ENCODE peak calls at places on chromosome 9, in five cellular contexts. J is stimulated activated CD4-positive, alpha-beta T cell treated with anti-CD3 and anti-CD28 coated beads, Interleukin-15, amount 100 ng/mL, for 24 hours; N is left colon; R is IMR-90; E is SK-N-SH. K is an unnamed sample.

GRCh38 chr9:78707481-78707977 is 410.6 kb downstream of the PSAT1 start:
- DNase-seq in R (peak; percentile 74), N (no peak), J (no peak), E (no peak), K (peak; percentile 35)

GRCh38 chr9:133075925-133076324 is 14.1 kb downstream of the CEL start:
- DNase-seq in R (peak; percentile 87), J (no peak), E (no peak), N (peak; percentile 5), K (no peak)

GRCh38 chr9:85212887-85213286 is 528.9 kb downstream of the AGTPBP1 start:
- DNase-seq in J (peak; percentile 46), N (no peak), E (no peak), R (no peak), K (no peak)

GRCh38 chr9:89440548-89440947 is 57.4 kb downstream of the SEMA4D start:
- DNase-seq in J (peak; percentile 53), R (no peak), N (no peak), E (no peak), K (no peak)

GRCh38 chr9:93730643-93731042 is 154.3 kb downstream of the PHF2 start:
- DNase-seq in J (no peak), N (no peak), R (no peak), E (no peak), K (no peak)

GRCh38 chr9:78898239-78898638 is 601.3 kb downstream of the PSAT1 start:
- DNase-seq in R (peak; percentile 45), J (no peak), N (no peak), E (no peak), K (no peak)

GRCh38 chr9:129596541-129597328 is 24.2 kb downstream of the C9orf50 start:
- DNase-seq in N (peak; percentile 76), J (no peak), R (peak; percentile 73), E (peak; percentile 79), K (no peak)

GRCh38 chr9:113620377-113621161 is 157.0 kb downstream of the RGS3 start:
- DNase-seq in J (peak; percentile 58), E (peak; percentile 83), R (peak; percentile 93), N (peak; percentile 66), K (no peak)

GRCh38 chr9:89005323-89005722 is 14.1 kb downstream of the S1PR3 start:
- DNase-seq in J (no peak), N (no peak), E (no peak), R (no peak), K (no peak)

K was measured in GM13976.